ENCODE peak calls at places on chromosomes 6 and 20, in ten cellular contexts. J is SJSA1; L is stimulated activated CD4-positive, alpha-beta T cell treated with anti-CD3 and anti-CD28 coated beads, TNF-alpha, amount 100 ng/mL, for 48 hours; I is astrocyte of the spinal cord; W is neural progenitor cell; K is A549; T is sigmoid colon; F is body of pancreas; Y is coronary artery; H is GM12891. V is an unnamed sample.

GRCh38 chr6:84043555-84043954 is 10.0 kb downstream of the MRAP2 start:
- DNase-seq in J (no peak), L (no peak), I (no peak), W (no peak), K (no peak), T (no peak), F (no peak), Y (no peak), H (no peak), V (no peak)

GRCh38 chr6:19838442-19839236 is 1.5 kb downstream of the ID4 start:
- DNase-seq in J (peak), L (no peak), I (peak), W (peak), K (peak), T (peak), F (peak), Y (peak), H (peak), V (no peak)

GRCh38 chr6:50952092-50952932 is 133.6 kb downstream of the TFAP2B start:
- DNase-seq in J (no peak), L (no peak), I (no peak), W (peak), K (no peak), T (no peak), F (no peak), Y (no peak), H (no peak), V (no peak)

GRCh38 chr6:144415014-144415413 is 129.9 kb downstream of the UTRN start:
- DNase-seq in J (peak), L (no peak), I (peak), W (no peak), K (peak), T (no peak), F (no peak), Y (no peak), H (no peak), V (no peak)

GRCh38 chr6:137259349-137259748 is 40.2 kb upstream of the IFNGR1 start:
- DNase-seq in J (no peak), L (no peak), I (no peak), W (no peak), K (no peak), T (no peak), F (no peak), Y (no peak), H (no peak), V (no peak)

GRCh38 chr20:62458256-62459251 is 17.2 kb downstream of the GATA5 start:
- DNase-seq in J (no peak), L (no peak), I (no peak), W (no peak), K (no peak), T (no peak), F (no peak), Y (no peak), H (no peak), V (no peak)

GRCh38 chr20:46963758-46964181 is 69.1 kb downstream of the EYA2 start:
- DNase-seq in J (no peak), L (no peak), I (no peak), W (no peak), K (no peak), T (no peak), F (no peak), Y (no peak), H (no peak), V (no peak)

GRCh38 chr20:57777911-57778310 is 68.1 kb upstream of the PMEPA1 start:
- DNase-seq in J (no peak), L (no peak), I (no peak), W (no peak), K (no peak), T (no peak), F (no peak), Y (no peak), H (no peak), V (no peak)

GRCh38 chr20:17315491-17316231 is 88.8 kb downstream of the PCSK2 start:
- DNase-seq in J (no peak), L (no peak), I (no peak), W (no peak), K (no peak), T (no peak), F (peak), Y (no peak), H (no peak), V (no peak)

GRCh38 chr6:44512868-44513641 is 125.5 kb downstream of the CDC5L start:
- DNase-seq in J (no peak), L (no peak), I (peak), W (no peak), K (no peak), T (no peak), F (no peak), Y (peak), H (no peak), V (no peak)

GRCh38 chr20:577167-577791 is 32.8 kb downstream of the TCF15 start:
- DNase-seq in J (no peak), L (no peak), I (no peak), W (peak), K (peak), T (no peak), F (no peak), Y (no peak), H (no peak), V (no peak)

GRCh38 chr20:59131541-59132285 is 31.9 kb upstream of the ZNF831 start:
- DNase-seq in J (no peak), L (no peak), I (no peak), W (no peak), K (no peak), T (no peak), F (no peak), Y (no peak), H (no peak), V (no peak)

GRCh38 chr20:40565681-40566040 is 123.4 kb downstream of the MAFB start:
- DNase-seq in J (no peak), L (no peak), I (no peak), W (peak), K (no peak), T (no peak), F (no peak), Y (no peak), H (no peak), V (no peak)

GRCh38 chr6:20599302-20600051 is 65.2 kb downstream of the CDKAL1 start:
- DNase-seq in J (no peak), L (no peak), I (no peak), W (no peak), K (no peak), T (no peak), F (no peak), Y (no peak), H (no peak), V (no peak)

GRCh38 chr6:13354331-13355042 is 26.1 kb upstream of the TBC1D7 start:
- DNase-seq in J (peak), L (no peak), I (peak), W (no peak), K (no peak), T (no peak), F (no peak), Y (no peak), H (no peak), V (no peak)

GRCh38 chr20:47720636-47721427 is 64.4 kb downstream of the SULF2 start:
- DNase-seq in J (no peak), L (no peak), I (peak), W (no peak), K (no peak), T (no peak), F (no peak), Y (no peak), H (no peak), V (no peak)

GRCh38 chr6:166104107-166104506 is 63.5 kb downstream of the TBXT start:
- DNase-seq in J (no peak), L (no peak), I (peak), W (no peak), K (no peak), T (no peak), F (no peak), Y (no peak), H (no peak), V (no peak)

GRCh38 chr20:24395151-24395550 is 74.3 kb upstream of the SYNDIG1 start:
- DNase-seq in J (no peak), L (no peak), I (no peak), W (no peak), K (no peak), T (no peak), F (no peak), Y (peak), H (no peak), V (no peak)

GRCh38 chr6:21595265-21595950 is 1.9 kb downstream of the SOX4 start:
- DNase-seq in J (peak), L (no peak), I (peak), W (peak), K (no peak), T (peak), F (peak), Y (peak), H (peak), V (no peak)

GRCh38 chr20:58344741-58345140 is 35.2 kb downstream of the RAB22A start:
- DNase-seq in J (no peak), L (no peak), I (peak), W (no peak), K (no peak), T (no peak), F (no peak), Y (no peak), H (no peak), V (no peak)

GRCh38 chr20:13546497-13547131 is 92.1 kb downstream of the TASP1 start:
- DNase-seq in J (peak), L (peak), I (peak), W (peak), K (peak), T (peak), F (peak), Y (no peak), H (no peak), V (no peak)

GRCh38 chr6:129748901-129749748 is 39.1 kb upstream of the ARHGAP18 start:
- DNase-seq in J (peak), L (no peak), I (peak), W (no peak), K (no peak), T (no peak), F (no peak), Y (no peak), H (no peak), V (no peak)

GRCh38 chr6:110408891-110409290 is 6.5 kb downstream of the DDO start:
- DNase-seq in J (no peak), L (no peak), I (no peak), W (no peak), K (no peak), T (no peak), F (no peak), Y (no peak), H (no peak), V (no peak)

GRCh38 chr6:4480788-4481725 is 295.1 kb upstream of the CDYL start:
- DNase-seq in J (no peak), L (no peak), I (no peak), W (no peak), K (no peak), T (no peak), F (no peak), Y (no peak), H (no peak), V (no peak)

GRCh38 chr6:97771356-97771755 is 488.3 kb upstream of the MMS22L start:
- DNase-seq in J (no peak), L (no peak), I (no peak), W (no peak), K (no peak), T (no peak), F (no peak), Y (no peak), H (no peak), V (no peak)

GRCh38 chr6:47247227-47247797 is 62.4 kb downstream of the TNFRSF21 start:
- DNase-seq in J (no peak), L (no peak), I (no peak), W (no peak), K (no peak), T (peak), F (no peak), Y (no peak), H (no peak), V (no peak)

GRCh38 chr6:3045369-3045768 is 22.9 kb upstream of the RIPK1 start:
- DNase-seq in J (no peak), L (no peak), I (no peak), W (no peak), K (no peak), T (no peak), F (no peak), Y (no peak), H (no peak), V (no peak)

V was measured in GM18507.